ENCODE peak calls at places on chromosomes 12 and 14, in four cellular contexts. S is GM12891, T is right lobe of liver, A is stomach. V is an unnamed sample.

GRCh38 chr14:103881927-103882281 is 34.5 kb upstream of the PPP1R13B start:
- DNase-seq in S (no peak), T (no peak), A (no peak), V (no peak)

GRCh38 chr14:35808076-35808657 is 928 bp downstream of the RALGAPA1 start:
- DNase-seq in S (no peak), T (no peak), A (peak), V (no peak)

GRCh38 chr14:78835909-78836308 is 665.7 kb downstream of the NRXN3 start:
- DNase-seq in S (no peak), T (no peak), A (no peak), V (no peak)

GRCh38 chr14:59342516-59343484 is 122.4 kb downstream of the GPR135 start:
- DNase-seq in S (no peak), T (no peak), A (no peak), V (no peak)

GRCh38 chr12:73159952-73160351 is 887.8 kb downstream of the TRHDE start:
- DNase-seq in S (no peak), T (no peak), A (no peak), V (no peak)

GRCh38 chr14:23930742-23931141 is 22.8 kb upstream of the DHRS4 start:
- DNase-seq in S (no peak), T (no peak), A (no peak), V (peak)

GRCh38 chr14:99726538-99727095 is 42.5 kb downstream of the CYP46A1 start:
- DNase-seq in S (no peak), T (peak), A (peak), V (no peak)

GRCh38 chr14:100417466-100417865 is 94.3 kb downstream of the SLC25A47 start:
- DNase-seq in S (no peak), T (no peak), A (peak), V (peak)

GRCh38 chr14:103014466-103015319 is 42.7 kb downstream of the CDC42BPB start:
- DNase-seq in S (no peak), T (no peak), A (no peak), V (peak)

GRCh38 chr14:51674294-51675002 is 22.7 kb downstream of the FRMD6 start:
- DNase-seq in S (no peak), T (no peak), A (no peak), V (no peak)

GRCh38 chr14:41604793-41605534 is 1.7 kb upstream of the LRFN5 start:
- DNase-seq in S (no peak), T (no peak), A (no peak), V (no peak)

GRCh38 chr12:88113871-88114270 is 28.0 kb downstream of the CEP290 start:
- DNase-seq in S (no peak), T (no peak), A (no peak), V (no peak)

GRCh38 chr14:77580964-77581505 is 35.4 kb downstream of the SPTLC2 start:
- DNase-seq in S (peak), T (no peak), A (no peak), V (no peak)

GRCh38 chr14:59679872-59680271 is 103.3 kb upstream of the CCDC175 start:
- DNase-seq in S (no peak), T (no peak), A (no peak), V (no peak)

GRCh38 chr12:22576473-22576872 is 32.1 kb upstream of the C2CD5 start:
- DNase-seq in S (no peak), T (no peak), A (peak), V (no peak)

GRCh38 chr14:100027771-100028490 is 37.3 kb upstream of the EVL start:
- DNase-seq in S (no peak), T (no peak), A (no peak), V (no peak)

GRCh38 chr12:107818984-107819383 is 44.5 kb downstream of the ASCL4 start:
- DNase-seq in S (no peak), T (no peak), A (no peak), V (peak)

GRCh38 chr14:55892906-55893305 is 225.3 kb upstream of the PELI2 start:
- DNase-seq in S (no peak), T (no peak), A (no peak), V (no peak)

GRCh38 chr14:73745571-73746539 is 31.7 kb upstream of the PNMA1 start:
- DNase-seq in S (no peak), T (peak), A (no peak), V (no peak)

GRCh38 chr12:1644523-1645438 is 15.8 kb downstream of the WNT5B start:
- DNase-seq in S (no peak), T (no peak), A (peak), V (no peak)

GRCh38 chr14:60204843-60205774 is 39.9 kb upstream of the DHRS7 start:
- DNase-seq in S (no peak), T (no peak), A (no peak), V (no peak)

GRCh38 chr12:79512068-79512467 is 178.7 kb downstream of the PAWR start:
- DNase-seq in S (no peak), T (no peak), A (no peak), V (no peak)

GRCh38 chr12:101935769-101936741 is 58.7 kb downstream of the DRAM1 start:
- DNase-seq in S (no peak), T (no peak), A (no peak), V (no peak)

GRCh38 chr12:131171029-131171428 is 217.3 kb downstream of the ADGRD1 start:
- DNase-seq in S (no peak), T (no peak), A (no peak), V (no peak)

GRCh38 chr14:30204431-30204830 is 276.8 kb upstream of the PRKD1 start:
- DNase-seq in S (no peak), T (no peak), A (no peak), V (no peak)

GRCh38 chr12:40054554-40055226 is 51.2 kb downstream of the SLC2A13 start:
- DNase-seq in S (no peak), T (no peak), A (no peak), V (peak)

GRCh38 chr12:114789821-114790220 is 105.8 kb upstream of the TBX3 start:
- DNase-seq in S (no peak), T (no peak), A (no peak), V (no peak)

GRCh38 chr12:991350-992278 is 591 bp downstream of the ERC1 start:
- DNase-seq in S (no peak), T (no peak), A (no peak), V (peak)

GRCh38 chr14:68716698-68717097 is 76.2 kb downstream of the ZFP36L1 start:
- DNase-seq in S (no peak), T (no peak), A (peak), V (no peak)

GRCh38 chr14:92914087-92914656 is 8.8 kb upstream of the CHGA start:
- DNase-seq in S (no peak), T (no peak), A (no peak), V (no peak)

GRCh38 chr12:108635201-108635996 is 1.7 kb upstream of the SELPLG start:
- DNase-seq in S (peak), T (no peak), A (no peak), V (no peak)

GRCh38 chr12:81000831-81001230 is 63.1 kb upstream of the LIN7A start:
- DNase-seq in S (no peak), T (no peak), A (no peak), V (no peak)

GRCh38 chr12:130775953-130776856 is 60.1 kb upstream of the RIMBP2 start:
- DNase-seq in S (no peak), T (no peak), A (no peak), V (peak)

GRCh38 chr12:34396861-34397590 is 374.7 kb downstream of the ALG10 start:
- DNase-seq in S (no peak), T (peak), A (peak), V (no peak)

GRCh38 chr14:100536141-100536540 is 51.1 kb downstream of the BEGAIN start:
- DNase-seq in S (no peak), T (peak), A (no peak), V (no peak)

GRCh38 chr12:14367097-14367661 is 1.7 kb downstream of the ATF7IP start:
- DNase-seq in S (no peak), T (no peak), A (no peak), V (no peak)

GRCh38 chr12:91931110-91931509 is 214.5 kb downstream of the BTG1 start:
- DNase-seq in S (no peak), T (no peak), A (peak), V (no peak)

GRCh38 chr12:106046301-106046846 is 92.4 kb downstream of the NUAK1 start:
- DNase-seq in S (no peak), T (no peak), A (no peak), V (no peak)

GRCh38 chr12:52670961-52671360 is 9.2 kb downstream of the KRT1 start:
- DNase-seq in S (no peak), T (no peak), A (no peak), V (no peak)
- TF ChIP-seq POLR2A in S (no peak), T (no peak), A (no peak), V (no peak)

DNA sequence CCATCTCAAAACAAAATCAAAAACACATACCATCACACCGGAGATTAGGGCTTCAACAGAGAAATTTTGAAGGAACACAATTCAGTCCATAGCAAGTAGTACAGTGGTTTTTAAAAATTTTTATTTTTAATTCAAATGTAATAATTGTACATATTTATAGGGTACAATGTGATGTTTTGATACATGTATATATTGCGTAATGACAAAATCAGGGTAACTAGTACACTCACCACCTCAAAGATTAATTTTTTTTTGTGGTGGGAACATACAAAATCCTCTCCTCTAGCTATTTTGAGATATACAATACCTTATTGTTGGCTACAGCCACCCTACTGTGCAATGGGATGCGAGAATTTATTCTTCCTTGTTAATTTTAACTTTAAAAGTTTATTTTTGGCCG is 26.0 kb upstream of the ETFBKMT start:
- DNase-seq in S (no peak), T (no peak), A (no peak), V (no peak)
- TF ChIP-seq POLR2A in S (no peak), T (no peak), A (no peak), V (no peak)

GRCh38 chr14:39431416-39432178 is 636 bp downstream of the FBXO33 start:
- DNase-seq in S (peak), T (peak), A (peak), V (no peak)
- TF ChIP-seq POLR2A in S (no peak), T (peak), A (no peak), V (peak)

DNA sequence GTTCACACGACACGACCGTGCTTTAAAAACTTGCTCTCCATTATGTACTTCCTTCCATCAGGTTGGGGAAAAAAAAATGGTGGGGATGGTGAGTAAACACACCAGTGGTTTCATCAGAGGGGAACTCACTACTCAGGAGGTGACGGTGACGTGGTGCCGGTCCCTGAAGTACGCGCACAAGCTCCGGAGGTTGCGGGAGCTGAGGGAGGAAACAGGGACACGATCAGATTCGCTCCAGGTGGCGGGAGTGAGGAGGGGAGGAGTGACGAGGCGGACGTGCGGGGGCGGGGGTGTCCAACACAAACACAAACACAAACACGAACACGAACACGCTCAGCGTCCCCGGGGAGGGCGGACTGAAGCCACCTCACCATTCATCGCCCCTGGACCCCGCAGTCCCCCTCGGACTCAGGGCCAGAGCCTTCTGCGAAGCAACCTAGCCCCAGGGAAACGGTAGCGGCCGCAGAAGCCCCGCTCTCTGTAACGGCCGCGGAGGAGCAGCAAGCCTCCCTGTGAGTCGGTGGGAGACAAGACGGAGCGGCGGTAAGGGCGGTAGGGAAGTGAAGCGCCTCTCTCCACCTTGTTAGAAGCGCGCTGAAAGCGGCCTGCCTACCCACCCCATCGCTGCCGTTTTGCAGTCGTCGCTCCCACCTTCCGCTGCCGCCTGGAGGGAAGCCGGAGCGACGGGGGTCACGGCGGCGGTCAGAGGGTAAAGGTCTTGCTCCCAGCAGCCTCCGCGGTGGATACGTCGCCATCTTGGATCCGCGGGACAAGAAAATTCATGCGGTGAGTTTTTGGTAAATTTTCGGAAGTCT is at the start of gene CNOT2:
- DNase-seq in S (peak), T (peak), A (peak), V (peak)
- TF ChIP-seq POLR2A in S (peak), T (peak), A (no peak), V (peak)

DNA sequence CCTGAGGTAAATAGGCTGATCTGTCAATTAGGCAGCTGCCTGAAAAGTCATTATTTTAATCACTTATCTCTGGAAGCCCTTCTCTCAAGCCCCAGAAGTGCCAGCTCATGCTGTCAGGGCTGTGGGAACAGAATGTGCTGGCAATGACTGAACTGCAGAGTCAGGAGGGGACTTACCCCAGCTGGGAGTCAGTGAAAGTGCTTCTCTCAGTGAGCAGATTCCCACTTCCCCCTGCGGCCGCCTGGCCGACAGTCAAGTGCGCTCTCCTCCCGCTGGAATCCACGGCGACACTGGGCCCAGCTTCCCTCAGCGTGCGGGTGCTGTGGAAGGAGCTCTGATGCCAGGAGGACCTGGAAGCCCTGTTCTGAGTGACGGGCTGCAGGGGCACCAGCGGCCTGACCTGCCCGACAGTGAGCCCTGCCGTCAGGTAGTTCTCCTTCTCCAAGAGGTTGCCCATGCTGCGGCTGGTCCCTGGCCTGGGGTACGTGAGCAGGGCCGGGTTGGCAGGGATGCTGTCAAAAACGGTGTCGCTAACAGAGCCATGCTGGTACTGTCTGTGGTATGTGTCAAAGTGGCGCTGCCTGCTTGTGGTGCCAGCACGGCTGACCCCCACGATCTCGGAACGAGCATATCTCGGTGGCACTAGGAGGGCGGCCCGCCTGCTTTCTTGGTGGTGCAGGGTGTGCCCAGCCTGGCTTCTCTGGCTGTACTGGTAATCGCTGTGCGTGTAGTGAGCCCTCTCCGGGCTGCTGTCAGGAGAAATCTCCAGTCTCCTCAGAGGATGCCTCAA is 18.7 kb downstream of the PKP2 start:
- DNase-seq in S (no peak), T (no peak), A (peak), V (no peak)
- TF ChIP-seq POLR2A in S (no peak), T (no peak), A (no peak), V (no peak)

GRCh38 chr14:64208261-64208660 is 85.9 kb downstream of the ESR2 start:
- DNase-seq in S (no peak), T (no peak), A (no peak), V (no peak)

GRCh38 chr14:64210211-64210610 is 84.0 kb downstream of the ESR2 start:
- DNase-seq in S (no peak), T (no peak), A (no peak), V (no peak)

GRCh38 chr14:64212666-64213065 is 81.5 kb downstream of the ESR2 start:
- DNase-seq in S (no peak), T (no peak), A (no peak), V (no peak)

GRCh38 chr14:64208981-64209380 is 85.2 kb downstream of the ESR2 start:
- DNase-seq in S (no peak), T (no peak), A (no peak), V (no peak)

GRCh38 chr14:64209428-64210165 is 84.6 kb downstream of the ESR2 start:
- DNase-seq in S (no peak), T (peak), A (no peak), V (no peak)
- TF ChIP-seq POLR2A in S (no peak), T (no peak), A (no peak), V (no peak)

GRCh38 chr14:90549794-90550591 is 153.2 kb downstream of the CALM1 start:
- DNase-seq in S (no peak), T (no peak), A (no peak), V (no peak)
- TF ChIP-seq POLR2A in S (no peak), T (no peak), A (no peak), V (no peak)

DNA sequence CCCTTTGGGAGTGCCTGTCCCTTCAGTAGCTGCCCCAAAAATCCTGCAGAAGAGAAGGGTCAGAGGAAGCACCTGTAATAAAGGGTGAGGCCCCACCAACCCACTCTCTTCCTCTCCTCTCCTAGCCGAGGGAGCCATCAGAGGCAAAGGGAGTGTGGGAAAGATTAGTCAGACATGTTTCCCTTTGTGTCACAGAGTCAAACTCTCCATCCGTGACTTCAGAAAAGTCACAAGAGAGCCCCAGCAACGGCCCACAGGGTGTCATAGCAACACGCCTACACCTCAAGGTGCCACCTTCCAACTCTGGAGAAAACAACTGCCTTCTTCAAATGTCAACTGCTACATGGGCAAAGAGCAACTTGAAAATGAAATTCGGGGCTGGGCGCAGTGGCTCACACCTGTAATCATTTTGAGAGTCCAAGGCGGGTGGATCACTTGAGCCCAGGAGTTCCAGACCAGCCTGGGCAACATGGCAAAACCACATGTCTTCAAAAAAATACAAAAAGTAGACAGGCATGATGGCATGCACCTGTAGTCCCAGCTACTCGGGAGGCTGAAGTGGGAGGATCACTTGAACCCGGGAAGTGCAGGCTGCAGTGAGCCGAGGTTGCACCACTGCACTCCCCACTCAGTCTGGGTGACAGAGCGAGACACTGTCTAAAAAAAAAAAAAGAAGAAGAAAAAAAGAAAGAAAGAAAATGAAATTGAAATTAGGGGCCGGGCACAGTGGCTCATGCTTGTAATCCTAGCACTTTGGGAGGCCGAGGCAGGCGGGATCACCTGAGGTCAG is 17.7 kb upstream of the CD27 start:
- DNase-seq in S (no peak), T (peak), A (peak), V (no peak)
- TF ChIP-seq POLR2A in S (peak), T (no peak), A (no peak), V (no peak)

GRCh38 chr12:8064131-8064530 is 2.0 kb downstream of the C3AR1 start:
- DNase-seq in S (no peak), T (no peak), A (no peak), V (no peak)

GRCh38 chr12:8065991-8066594 is at the start of gene C3AR1:
- DNase-seq in S (peak), T (no peak), A (no peak), V (peak)
- TF ChIP-seq POLR2A in S (no peak), T (peak), A (no peak), V (no peak)

DNA sequence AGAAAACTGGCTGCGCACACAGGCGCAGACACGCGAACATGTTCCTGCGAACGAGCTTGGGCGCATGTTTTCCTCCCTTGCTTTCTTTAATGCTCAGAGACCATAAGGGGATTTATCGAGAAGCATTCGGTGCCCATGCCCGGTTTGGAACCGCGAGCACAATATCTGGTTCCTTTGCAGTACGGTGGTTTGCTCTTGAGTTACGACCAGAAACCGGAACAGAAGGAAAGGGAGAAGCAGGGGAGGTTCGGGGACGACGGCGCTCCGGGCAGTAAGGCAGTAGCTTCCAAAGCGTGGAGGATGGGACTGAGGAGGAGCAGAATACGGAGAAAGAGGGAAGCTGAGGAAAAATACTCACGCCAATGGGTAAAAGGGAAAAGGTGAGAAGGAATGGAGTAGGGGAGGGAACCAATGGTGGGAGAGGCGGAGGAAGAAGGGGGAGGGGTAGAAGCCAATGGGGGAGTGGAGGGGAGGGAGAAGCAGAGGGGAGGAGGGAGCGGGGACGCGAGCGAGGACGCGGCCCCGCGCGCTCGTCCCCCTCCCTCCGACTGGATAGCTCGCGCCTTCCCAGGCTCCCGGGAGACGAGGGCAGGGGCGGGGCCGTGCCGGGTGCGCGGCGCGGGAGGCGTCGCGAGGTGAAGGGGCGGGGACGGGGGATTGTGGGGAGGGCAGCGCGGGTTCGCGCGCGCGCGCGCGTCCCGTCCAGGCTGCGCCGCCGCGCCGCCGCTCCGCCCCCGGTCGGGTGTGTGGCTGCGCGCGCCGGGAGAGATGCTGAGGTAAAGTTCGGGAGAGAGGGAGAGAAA is 625 bp upstream of the ARHGAP5 start:
- DNase-seq in S (peak), T (peak), A (peak), V (peak)
- TF ChIP-seq POLR2A in S (no peak), T (peak), A (peak), V (no peak)